ENCODE peak calls at places on chromosomes 12 and 14, in seven cellular contexts. W is right lobe of liver, Q is heart left ventricle, L is A549, C is spleen, P is breast epithelium, B is HCT116. J is an unnamed sample.

GRCh38 chr12:3077572-3078081 is 448 bp downstream of the TSPAN9 start:
- DNase-seq in W (peak; percentile 57), Q (peak; percentile 44), L (no peak), C (no peak), P (peak; percentile 26), B (no peak), J (peak; percentile 53)

GRCh38 chr14:70366890-70367289 is 7.4 kb upstream of the COX16 start:
- DNase-seq in W (no peak), Q (no peak), L (no peak), C (no peak), P (no peak), B (no peak), J (no peak)

GRCh38 chr14:104113631-104114420 is 24.6 kb upstream of the KIF26A start:
- DNase-seq in W (peak; percentile 48), Q (no peak), L (no peak), C (peak; percentile 68), P (no peak), B (no peak), J (no peak)

GRCh38 chr12:57498143-57498524 is 10.3 kb downstream of the MARS1 start:
- DNase-seq in W (no peak), Q (no peak), L (no peak), C (peak; percentile 41), P (no peak), B (no peak), J (no peak)

GRCh38 chr14:93533437-93533836 is 102.7 kb downstream of the UNC79 start:
- DNase-seq in W (no peak), Q (no peak), L (no peak), C (no peak), P (no peak), B (no peak), J (no peak)

GRCh38 chr12:49542592-49543160 is 3.8 kb downstream of the KCNH3 start:
- DNase-seq in W (no peak), Q (no peak), L (no peak), C (peak; percentile 65), P (no peak), B (no peak), J (no peak)

GRCh38 chr14:69632752-69633151 is 21.4 kb downstream of the SUSD6 start:
- DNase-seq in W (no peak), Q (no peak), L (no peak), C (no peak), P (no peak), B (no peak), J (no peak)

GRCh38 chr12:57461326-57461903 is 1.8 kb downstream of the GLI1 start:
- DNase-seq in W (no peak), Q (peak; percentile 84), L (peak; percentile 92), C (peak; percentile 88), P (peak; percentile 39), B (no peak), J (peak; percentile 51)

GRCh38 chr14:37246427-37246829 is 48.7 kb downstream of the MIPOL1 start:
- DNase-seq in W (no peak), Q (no peak), L (peak; percentile 61), C (no peak), P (no peak), B (peak; percentile 39), J (no peak)

GRCh38 chr12:10884086-10884725 is at the start of gene PRH1:
- DNase-seq in W (no peak), Q (no peak), L (no peak), C (no peak), P (no peak), B (no peak), J (no peak)

GRCh38 chr12:11576104-11576503 is 73.4 kb upstream of the ETV6 start:
- DNase-seq in W (no peak), Q (no peak), L (peak; percentile 22), C (no peak), P (peak; percentile 44), B (no peak), J (no peak)

DNA sequence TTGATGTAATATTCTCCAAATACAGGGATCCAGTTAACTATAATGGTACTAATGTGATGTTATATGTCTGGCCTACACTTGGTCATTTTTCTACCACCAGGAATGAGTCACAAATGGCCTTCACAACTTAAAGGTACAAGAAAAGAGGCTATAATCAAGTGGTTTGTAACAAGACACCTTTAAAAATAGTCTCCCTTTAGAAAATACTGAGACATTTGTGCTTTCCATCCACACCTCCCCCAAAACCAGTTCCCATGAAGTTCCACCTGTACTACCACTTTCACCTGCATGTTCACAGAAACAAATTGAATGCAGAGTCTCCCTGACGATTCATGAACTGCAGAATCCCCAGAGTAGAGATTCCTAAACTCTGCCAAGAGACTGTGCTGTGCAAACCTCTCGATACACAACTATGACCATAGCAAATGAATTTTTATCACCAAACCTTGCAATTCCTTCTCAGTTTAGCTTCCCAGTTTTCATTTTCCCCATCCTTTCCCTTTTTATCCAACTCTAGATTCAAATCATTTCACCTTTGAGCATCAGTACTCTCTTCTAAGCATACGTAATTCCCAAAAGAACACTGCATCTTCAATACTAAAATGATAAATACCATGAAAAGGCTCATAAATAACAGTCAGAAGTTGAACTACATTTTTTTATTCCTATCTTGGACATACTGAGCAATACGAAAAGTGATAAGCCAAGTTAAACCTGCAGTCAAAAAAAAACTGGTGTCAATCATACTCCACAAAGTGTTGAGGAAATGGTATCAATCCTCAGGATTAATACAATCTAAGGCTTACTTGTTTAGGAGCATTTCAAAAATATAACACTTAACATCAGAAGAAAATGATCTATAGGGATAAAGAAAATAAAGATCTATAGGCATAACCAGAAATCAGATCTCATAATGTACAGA is 5.8 kb downstream of the BTG1 start:
- DNase-seq in W (no peak), Q (no peak), L (no peak), C (no peak), P (no peak), B (no peak), J (no peak)
- TF ChIP-seq POLR2A in W (no peak), Q (no peak), L (no peak), C (peak; percentile 6), P (no peak), B (no peak), J (peak; percentile 22)

GRCh38 chr12:116661341-116661740 is 76.5 kb downstream of the SPRING1 start:
- DNase-seq in W (no peak), Q (no peak), L (no peak), C (no peak), P (no peak), B (no peak), J (no peak)

GRCh38 chr12:116654216-116654743 is 83.6 kb downstream of the SPRING1 start:
- DNase-seq in W (no peak), Q (no peak), L (no peak), C (no peak), P (no peak), B (no peak), J (no peak)

GRCh38 chr12:116659771-116660481 is 77.9 kb downstream of the SPRING1 start:
- DNase-seq in W (no peak), Q (no peak), L (no peak), C (no peak), P (no peak), B (peak; percentile 65), J (peak; percentile 73)

GRCh38 chr12:116656371-116656770 is 81.5 kb downstream of the SPRING1 start:
- DNase-seq in W (no peak), Q (no peak), L (no peak), C (no peak), P (no peak), B (no peak), J (no peak)

DNA sequence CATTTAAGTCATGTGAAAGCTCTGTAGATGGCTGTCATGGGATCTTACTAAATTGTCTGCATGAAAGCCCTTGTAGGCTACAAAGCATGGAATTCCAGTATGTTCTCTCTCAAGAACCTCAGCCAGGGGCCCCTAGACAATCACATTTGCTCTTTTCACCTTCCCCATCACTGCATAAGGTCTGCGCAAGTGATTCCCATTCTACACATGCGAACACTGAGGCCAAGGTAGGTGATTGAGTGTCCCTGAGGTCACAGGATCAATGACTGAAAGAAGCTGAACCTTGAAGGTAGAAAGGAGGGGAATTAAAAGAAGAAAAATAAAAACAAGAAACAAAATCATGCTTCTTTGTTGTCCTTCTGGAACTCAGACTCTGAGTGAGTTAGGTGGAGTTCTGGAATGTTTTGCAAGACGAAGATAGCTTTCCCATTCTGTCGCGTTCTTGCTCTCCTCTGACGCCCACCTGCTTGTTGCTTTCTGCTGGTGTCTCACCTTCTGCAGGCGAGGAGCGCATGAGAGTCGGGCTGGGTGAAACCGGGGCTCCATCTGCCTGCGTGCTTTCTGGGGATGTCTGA is 79.9 kb downstream of the SPRING1 start:
- DNase-seq in W (no peak), Q (no peak), L (no peak), C (no peak), P (no peak), B (no peak), J (no peak)
- H3K4me3 ChIP-seq in W (peak overlapping the region; percentile 12), Q (peak overlapping the region; percentile 28), L (no peak overlapping the region), C (no peak overlapping the region), P (peak overlapping the region; percentile 20), B (no peak overlapping the region), J (no peak overlapping the region)

GRCh38 chr12:113171543-113171942 is 13.7 kb downstream of the DDX54 start:
- DNase-seq in W (no peak), Q (no peak), L (no peak), C (no peak), P (no peak), B (no peak), J (no peak)

GRCh38 chr12:113172185-113172584 is 13.1 kb downstream of the DDX54 start:
- DNase-seq in W (no peak), Q (no peak), L (no peak), C (no peak), P (no peak), B (no peak), J (no peak)

GRCh38 chr12:113173081-113173698 is 12.1 kb downstream of the DDX54 start:
- DNase-seq in W (no peak), Q (no peak), L (no peak), C (no peak), P (no peak), B (no peak), J (no peak)

GRCh38 chr12:113170926-113171325 is 14.4 kb downstream of the DDX54 start:
- DNase-seq in W (no peak), Q (no peak), L (no peak), C (no peak), P (no peak), B (no peak), J (no peak)

DNA sequence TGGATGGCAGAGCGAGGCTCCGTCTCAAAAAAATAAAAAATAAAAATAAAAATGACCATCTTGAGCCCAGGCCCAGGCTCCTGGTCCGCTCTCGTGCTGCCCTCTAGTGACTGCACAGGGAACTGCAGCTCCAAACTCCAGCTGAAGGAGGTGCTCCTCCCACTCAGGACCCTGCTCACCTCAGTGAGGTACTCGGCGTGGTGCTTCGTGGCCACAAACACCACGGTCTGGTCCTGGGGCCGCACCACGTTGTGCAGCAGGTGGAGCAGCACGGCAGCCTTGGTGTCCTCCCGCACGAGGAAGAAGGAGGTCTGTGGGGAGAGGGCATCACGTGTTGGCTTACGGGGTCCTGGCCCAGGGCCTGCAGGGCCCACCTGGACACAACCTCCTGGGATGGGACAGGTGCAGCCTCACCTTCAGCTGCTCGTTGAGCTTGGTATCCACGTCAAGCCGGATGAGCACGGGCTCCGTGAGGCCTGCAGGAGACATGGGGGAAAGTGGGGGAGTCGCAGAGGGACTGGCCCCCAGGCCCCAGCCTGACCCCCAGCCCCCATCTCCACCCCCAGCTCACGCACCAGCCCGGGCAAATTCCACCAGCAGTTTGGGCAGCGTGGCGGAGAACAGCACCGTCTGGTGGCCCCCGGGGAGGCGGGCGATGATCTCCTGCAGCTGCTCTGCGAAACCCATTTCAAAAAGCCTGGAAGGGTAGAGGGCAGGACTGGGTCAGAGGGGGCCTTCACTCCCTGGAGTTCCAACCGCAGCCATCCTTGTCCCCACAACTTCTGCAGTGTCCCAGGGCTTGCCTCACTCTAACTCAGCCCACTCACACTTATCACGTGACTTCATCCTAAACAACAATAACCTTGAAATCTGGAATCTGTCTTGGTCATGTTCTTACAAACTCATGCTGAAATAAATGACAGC is 10.6 kb downstream of the DDX54 start:
- DNase-seq in W (peak; percentile 71), Q (peak; percentile 70), L (peak; percentile 68), C (peak; percentile 92), P (peak; percentile 43), B (no peak), J (peak; percentile 75)
- H3K4me1 ChIP-seq in W (no peaks in the 10 kb centered on the region), Q (no peaks in the 10 kb centered on the region), L (no peaks in the 10 kb centered on the region), C (peaks cover 22% of the 10 kb centered on the region), P (no peaks in the 10 kb centered on the region), B (no peaks in the 10 kb centered on the region), J (no peaks in the 10 kb centered on the region)

GRCh38 chr12:12999959-13000615 is at the start of gene HEBP1:
- DNase-seq in W (peak; percentile 99), Q (peak; percentile 98), L (peak; percentile 92), C (peak; percentile 100), P (peak; percentile 85), B (peak; percentile 69), J (peak; percentile 97)
- TF ChIP-seq POLR2A in W (peak; percentile 96), Q (no peak), L (peak; percentile 98), C (peak; percentile 83), P (peak; percentile 86), B (no peak), J (peak; percentile 59)

J was measured in adrenal gland.